ENCODE peak calls at places on chromosomes 13 and 19, in eight cellular contexts. One of them, this sample, is unnamed.

GRCh38 chr19:44653977-44654784 is 10.5 kb downstream of the PVR start:
- DNase-seq in AG04449: no peak
- DNase-seq in endothelial cell: peak; percentile 66
- DNase-seq in pancreas: peak; percentile 67
- DNase-seq in Calu3: peak; percentile 91
- DNase-seq in A673: peak; percentile 17
- DNase-seq in breast epithelium: peak; percentile 78
- DNase-seq in tibial nerve: peak; percentile 61
- DNase-seq in this sample: peak; percentile 58

GRCh38 chr19:47363758-47364529 is 14.8 kb downstream of the DHX34 start:
- DNase-seq in AG04449: no peak
- DNase-seq in endothelial cell: peak; percentile 18
- DNase-seq in breast epithelium: no peak
- DNase-seq in pancreas: no peak
- DNase-seq in A673: no peak
- DNase-seq in tibial nerve: no peak
- DNase-seq in Calu3: no peak
- DNase-seq in this sample: no peak

GRCh38 chr19:44820648-44821609 is 12.0 kb downstream of the BCAM start:
- DNase-seq in breast epithelium: no peak
- DNase-seq in Calu3: no peak
- DNase-seq in endothelial cell: no peak
- DNase-seq in AG04449: no peak
- DNase-seq in A673: no peak
- DNase-seq in pancreas: peak; percentile 28
- DNase-seq in tibial nerve: no peak
- DNase-seq in this sample: no peak

GRCh38 chr13:51453959-51454703 is 1.3 kb upstream of the INTS6 start:
- DNase-seq in pancreas: peak; percentile 33
- DNase-seq in A673: peak; percentile 42
- DNase-seq in endothelial cell: peak; percentile 23
- DNase-seq in Calu3: no peak
- DNase-seq in AG04449: no peak
- DNase-seq in breast epithelium: no peak
- DNase-seq in tibial nerve: no peak
- DNase-seq in this sample: peak; percentile 27

GRCh38 chr19:1999856-2000515 is 15.5 kb downstream of the BTBD2 start:
- DNase-seq in endothelial cell: no peak
- DNase-seq in breast epithelium: no peak
- DNase-seq in AG04449: no peak
- DNase-seq in pancreas: no peak
- DNase-seq in A673: no peak
- DNase-seq in tibial nerve: no peak
- DNase-seq in Calu3: no peak
- DNase-seq in this sample: no peak

GRCh38 chr19:18589380-18590272 is 1.0 kb downstream of the REX1BD start:
- DNase-seq in AG04449: no peak
- DNase-seq in A673: peak; percentile 93
- DNase-seq in breast epithelium: peak; percentile 70
- DNase-seq in endothelial cell: peak; percentile 76
- DNase-seq in Calu3: peak; percentile 67
- DNase-seq in tibial nerve: no peak
- DNase-seq in pancreas: peak; percentile 78
- DNase-seq in this sample: peak; percentile 75

GRCh38 chr13:63190742-63191141 is 1775.1 kb upstream of the PCDH20 start:
- DNase-seq in pancreas: no peak
- DNase-seq in Calu3: no peak
- DNase-seq in AG04449: no peak
- DNase-seq in tibial nerve: no peak
- DNase-seq in A673: peak; percentile 10
- DNase-seq in breast epithelium: no peak
- DNase-seq in endothelial cell: no peak
- DNase-seq in this sample: no peak

GRCh38 chr19:56258272-56258671 is 14.3 kb upstream of the EDDM13 start:
- DNase-seq in endothelial cell: no peak
- DNase-seq in pancreas: no peak
- DNase-seq in AG04449: no peak
- DNase-seq in tibial nerve: no peak
- DNase-seq in Calu3: no peak
- DNase-seq in A673: no peak
- DNase-seq in breast epithelium: no peak
- DNase-seq in this sample: no peak

GRCh38 chr13:51534075-51534817 is 50.0 kb upstream of the WDFY2 start:
- DNase-seq in endothelial cell: no peak
- DNase-seq in pancreas: no peak
- DNase-seq in A673: peak; percentile 53
- DNase-seq in AG04449: no peak
- DNase-seq in Calu3: no peak
- DNase-seq in breast epithelium: no peak
- DNase-seq in tibial nerve: no peak
- DNase-seq in this sample: no peak

GRCh38 chr19:19552811-19553210 is 14.7 kb downstream of the CILP2 start:
- DNase-seq in AG04449: no peak
- DNase-seq in pancreas: no peak
- DNase-seq in breast epithelium: no peak
- DNase-seq in A673: no peak
- DNase-seq in tibial nerve: no peak
- DNase-seq in Calu3: peak; percentile 64
- DNase-seq in endothelial cell: peak; percentile 77
- DNase-seq in this sample: peak; percentile 71

DNA sequence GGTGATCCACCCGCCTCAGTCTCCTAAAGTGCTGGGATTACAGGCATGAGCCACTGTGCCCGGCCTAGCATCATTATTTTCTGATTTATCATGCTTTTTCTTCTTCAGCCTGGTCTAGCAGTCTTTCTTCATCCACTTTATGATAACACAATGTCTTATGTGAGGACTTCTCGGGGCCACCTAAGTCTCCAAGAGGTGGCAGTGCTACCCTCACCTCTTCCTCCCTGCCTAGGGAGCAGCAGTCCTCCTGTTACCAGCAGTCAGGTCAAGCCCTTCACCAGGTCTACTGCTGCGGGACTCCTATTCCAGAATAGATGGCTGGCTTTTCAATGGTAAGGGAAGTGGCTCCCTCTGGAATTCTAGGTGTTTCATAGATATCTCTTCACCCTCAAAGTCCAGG is 163.8 kb downstream of the KLF5 start:
- DNase-seq in pancreas: no peak
- DNase-seq in breast epithelium: no peak
- DNase-seq in Calu3: no peak
- DNase-seq in A673: no peak
- DNase-seq in tibial nerve: no peak
- DNase-seq in AG04449: no peak
- DNase-seq in endothelial cell: no peak
- DNase-seq in this sample: no peak
- TF ChIP-seq CTCF in pancreas: no peak
- TF ChIP-seq CTCF in breast epithelium: no peak
- TF ChIP-seq CTCF in Calu3: no peak
- TF ChIP-seq CTCF in A673: no peak
- TF ChIP-seq CTCF in tibial nerve: no peak
- TF ChIP-seq CTCF in AG04449: no peak
- TF ChIP-seq CTCF in endothelial cell: no peak
- TF ChIP-seq CTCF in this sample: no peak

DNA sequence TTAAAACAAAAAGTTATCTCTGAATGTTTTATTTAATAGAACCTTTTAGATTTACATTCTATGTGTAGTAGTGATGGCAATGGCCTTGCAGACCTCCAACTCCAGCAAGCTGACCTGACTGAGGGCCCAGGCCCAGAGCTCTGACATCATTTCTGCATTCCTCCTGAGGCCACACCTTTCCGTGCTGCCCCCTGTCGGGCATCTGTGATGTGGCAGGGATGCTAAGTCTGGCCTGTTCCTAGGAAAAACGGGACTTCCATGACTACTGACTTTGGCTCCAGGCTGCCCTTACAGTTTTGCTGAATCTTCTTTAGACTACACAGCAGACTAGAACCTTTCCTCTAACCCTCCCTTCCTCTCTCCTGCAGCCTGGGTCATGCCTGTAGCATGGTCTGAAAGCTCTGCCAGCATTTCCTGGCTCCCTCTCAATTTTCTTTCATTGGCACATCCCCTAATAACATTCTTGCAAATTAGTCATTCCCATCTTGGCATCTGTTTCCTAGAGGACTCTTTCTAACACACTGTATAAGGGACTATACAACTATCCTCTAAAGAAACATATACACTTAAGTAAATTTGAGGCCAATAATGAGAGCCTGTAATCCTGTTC is 249.0 kb downstream of the GPC5 start:
- DNase-seq in tibial nerve: no peak
- DNase-seq in breast epithelium: no peak
- DNase-seq in A673: peak; percentile 31
- DNase-seq in Calu3: no peak
- DNase-seq in endothelial cell: peak; percentile 46
- DNase-seq in pancreas: no peak
- DNase-seq in AG04449: no peak
- DNase-seq in this sample: peak; percentile 49
- TF ChIP-seq CTCF in tibial nerve: no peak
- TF ChIP-seq CTCF in breast epithelium: no peak
- TF ChIP-seq CTCF in A673: peak; percentile 65
- TF ChIP-seq CTCF in Calu3: no peak
- TF ChIP-seq CTCF in endothelial cell: peak; percentile 74
- TF ChIP-seq CTCF in pancreas: no peak
- TF ChIP-seq CTCF in AG04449: no peak
- TF ChIP-seq CTCF in this sample: peak; percentile 48

GRCh38 chr19:35557539-35558399 is 5.7 kb downstream of the ATP4A start:
- DNase-seq in tibial nerve: no peak
- DNase-seq in A673: peak; percentile 83
- DNase-seq in AG04449: no peak
- DNase-seq in endothelial cell: peak; percentile 71
- DNase-seq in Calu3: peak; percentile 35
- DNase-seq in breast epithelium: no peak
- DNase-seq in pancreas: peak; percentile 82
- DNase-seq in this sample: peak; percentile 98
- TF ChIP-seq CTCF in tibial nerve: no peak
- TF ChIP-seq CTCF in A673: peak; percentile 31
- TF ChIP-seq CTCF in AG04449: no peak
- TF ChIP-seq CTCF in endothelial cell: no peak
- TF ChIP-seq CTCF in Calu3: no peak
- TF ChIP-seq CTCF in breast epithelium: no peak
- TF ChIP-seq CTCF in pancreas: no peak
- TF ChIP-seq CTCF in this sample: no peak

GRCh38 chr19:4976412-4977298 is 7.7 kb downstream of the KDM4B start:
- DNase-seq in endothelial cell: peak; percentile 82
- DNase-seq in AG04449: no peak
- DNase-seq in pancreas: no peak
- DNase-seq in breast epithelium: peak; percentile 74
- DNase-seq in A673: peak; percentile 51
- DNase-seq in tibial nerve: peak; percentile 74
- DNase-seq in Calu3: no peak
- DNase-seq in this sample: no peak
- TF ChIP-seq CTCF in endothelial cell: peak; percentile 30
- TF ChIP-seq CTCF in AG04449: peak; percentile 11
- TF ChIP-seq CTCF in pancreas: no peak
- TF ChIP-seq CTCF in breast epithelium: peak; percentile 32
- TF ChIP-seq CTCF in A673: peak; percentile 49
- TF ChIP-seq CTCF in tibial nerve: peak; percentile 56
- TF ChIP-seq CTCF in Calu3: no peak
- TF ChIP-seq CTCF in this sample: no peak

DNA sequence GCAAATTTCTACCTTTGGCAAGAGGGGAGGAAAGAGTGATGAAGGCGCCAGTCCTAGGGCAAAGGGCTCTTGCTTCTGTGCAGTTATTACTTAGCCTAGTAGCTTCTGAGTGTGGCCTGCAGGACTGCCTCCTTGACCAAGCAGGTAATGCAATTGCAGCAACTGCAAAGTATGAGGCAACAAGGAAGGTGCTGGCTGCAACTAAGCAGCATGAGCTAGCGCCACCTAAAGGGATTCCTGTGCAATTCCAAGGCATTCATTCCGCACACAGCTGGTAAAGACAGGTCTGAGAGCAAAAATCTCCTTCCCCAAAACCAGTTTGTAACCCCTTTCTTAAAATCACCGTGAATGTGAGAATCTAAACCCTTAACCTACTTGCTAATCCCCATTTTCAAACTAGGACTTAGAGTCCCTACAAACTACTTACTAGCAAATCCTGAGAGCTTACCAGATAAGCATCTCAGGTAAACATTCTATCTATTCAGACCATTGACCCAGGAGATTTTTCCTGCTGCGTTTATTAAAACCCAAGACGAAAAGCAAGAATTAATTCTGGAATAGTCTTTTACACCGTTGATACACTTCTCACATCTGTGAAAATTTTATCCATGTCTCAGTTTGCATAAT is 62.9 kb downstream of the DCT start:
- DNase-seq in Calu3: no peak
- DNase-seq in breast epithelium: no peak
- DNase-seq in endothelial cell: peak; percentile 52
- DNase-seq in pancreas: no peak
- DNase-seq in tibial nerve: no peak
- DNase-seq in A673: peak; percentile 71
- DNase-seq in AG04449: no peak
- DNase-seq in this sample: peak; percentile 34
- TF ChIP-seq CTCF in Calu3: no peak
- TF ChIP-seq CTCF in breast epithelium: no peak
- TF ChIP-seq CTCF in endothelial cell: peak; percentile 63
- TF ChIP-seq CTCF in pancreas: no peak
- TF ChIP-seq CTCF in tibial nerve: no peak
- TF ChIP-seq CTCF in A673: peak; percentile 87
- TF ChIP-seq CTCF in AG04449: peak; percentile 49
- TF ChIP-seq CTCF in this sample: peak; percentile 70

GRCh38 chr13:22800726-22801401 is 379.9 kb upstream of the SGCG start:
- DNase-seq in tibial nerve: peak; percentile 15
- DNase-seq in breast epithelium: no peak
- DNase-seq in A673: no peak
- DNase-seq in endothelial cell: no peak
- DNase-seq in Calu3: no peak
- DNase-seq in AG04449: no peak
- DNase-seq in pancreas: no peak
- DNase-seq in this sample: no peak

GRCh38 chr13:22801402-22802003 is 379.3 kb upstream of the SGCG start:
- DNase-seq in endothelial cell: no peak
- DNase-seq in A673: peak; percentile 33
- DNase-seq in tibial nerve: no peak
- DNase-seq in AG04449: no peak
- DNase-seq in pancreas: no peak
- DNase-seq in Calu3: no peak
- DNase-seq in breast epithelium: no peak
- DNase-seq in this sample: no peak
- TF ChIP-seq CTCF in endothelial cell: peak; percentile 18
- TF ChIP-seq CTCF in A673: peak; percentile 62
- TF ChIP-seq CTCF in tibial nerve: peak; percentile 46
- TF ChIP-seq CTCF in AG04449: no peak
- TF ChIP-seq CTCF in pancreas: no peak
- TF ChIP-seq CTCF in Calu3: no peak
- TF ChIP-seq CTCF in breast epithelium: no peak
- TF ChIP-seq CTCF in this sample: peak; percentile 41